ENCODE peak calls at places on chromosomes 2 and 18, in four cellular contexts. U, L, W and P are unnamed samples.

GRCh38 chr2:9354318-9354717 is 69.0 kb downstream of the ITGB1BP1 start:
- ATAC-seq in U (no peak), W (no peak), L (no peak), P (no peak)

GRCh38 chr2:961786-962185 is 11.1 kb downstream of the SNTG2 start:
- ATAC-seq in W (no peak), U (no peak), L (no peak), P (no peak)

GRCh38 chr2:105879798-105880300 is 135.1 kb downstream of the NCK2 start:
- ATAC-seq in U (no peak), W (no peak), L (no peak), P (no peak)

GRCh38 chr2:28269019-28269784 is 123.5 kb upstream of the FOSL2 start:
- ATAC-seq in U (no peak), W (peak), L (peak), P (peak)

GRCh38 chr18:54232485-54233227 is 8.2 kb upstream of the MBD2 start:
- ATAC-seq in W (peak), U (no peak), L (no peak), P (no peak)

GRCh38 chr2:208466133-208466919 is 59.7 kb downstream of the PTH2R start:
- ATAC-seq in W (no peak), L (peak), U (peak), P (no peak)

GRCh38 chr2:184730288-184730687 is 132.0 kb downstream of the ZNF804A start:
- ATAC-seq in U (no peak), L (no peak), W (no peak), P (no peak)

GRCh38 chr2:39898934-39899333 is 119.9 kb upstream of the THUMPD2 start:
- ATAC-seq in W (no peak), L (peak), U (no peak), P (no peak)